ENCODE peak calls at places on chromosomes 12 and 14, in five cellular contexts. E is GM03348; W is T-helper 1 cell; Q is T-helper 2 cell; G is effector memory CD4-positive, alpha-beta T cell. A is an unnamed sample.

GRCh38 chr14:95502381-95502950 is 14.0 kb downstream of the SYNE3 start:
- DNase-seq in E (no peak), W (no peak), Q (no peak), G (no peak), A (no peak)

GRCh38 chr14:92475451-92476187 is 38.0 kb upstream of the RIN3 start:
- DNase-seq in E (peak; percentile 40), W (no peak), Q (no peak), G (no peak), A (peak; percentile 89)

GRCh38 chr14:71647086-71647784 is 285.0 kb upstream of the RGS6 start:
- DNase-seq in E (no peak), W (no peak), Q (no peak), G (no peak), A (no peak)

GRCh38 chr14:73237786-73238261 is 518 bp downstream of the PAPLN start:
- DNase-seq in E (peak; percentile 51), W (no peak), Q (no peak), G (no peak), A (peak; percentile 31)

GRCh38 chr12:114674201-114675047 is 9.6 kb downstream of the TBX3 start:
- DNase-seq in E (no peak), W (no peak), Q (no peak), G (no peak), A (peak; percentile 57)

GRCh38 chr14:33788116-33788515 is 162.8 kb downstream of the EGLN3 start:
- DNase-seq in E (no peak), W (no peak), Q (no peak), G (no peak), A (no peak)

GRCh38 chr12:52603314-52603713 is 2.1 kb upstream of the KRT72 start:
- DNase-seq in E (no peak), W (peak; percentile 20), Q (no peak), G (no peak), A (no peak)

GRCh38 chr12:125151284-125151683 is 86.0 kb downstream of the AACS start:
- DNase-seq in E (no peak), W (no peak), Q (no peak), G (no peak), A (no peak)

GRCh38 chr12:105748806-105749600 is 389.8 kb downstream of the NUAK1 start:
- DNase-seq in E (peak; percentile 71), W (no peak), Q (no peak), G (no peak), A (peak; percentile 60)

GRCh38 chr12:92339198-92339821 is 193.7 kb upstream of the BTG1 start:
- DNase-seq in E (no peak), W (no peak), Q (no peak), G (no peak), A (no peak)

GRCh38 chr14:68977137-68977740 is 1.9 kb downstream of the ACTN1 start:
- DNase-seq in E (no peak), W (no peak), Q (no peak), G (no peak), A (no peak)

GRCh38 chr12:53978477-53979356 is 4.0 kb upstream of the HOTAIR start:
- DNase-seq in E (peak; percentile 86), W (no peak), Q (no peak), G (no peak), A (no peak)

GRCh38 chr12:6952121-6952859 is 1.1 kb downstream of the PTPN6 start:
- DNase-seq in E (no peak), W (no peak), Q (peak; percentile 45), G (no peak), A (no peak)

GRCh38 chr14:104979758-104980591 is 1.8 kb upstream of the AHNAK2 start:
- DNase-seq in E (no peak), W (no peak), Q (no peak), G (no peak), A (no peak)

GRCh38 chr14:63499701-63500250 is 43.4 kb downstream of the PPP2R5E start:
- DNase-seq in E (peak; percentile 85), W (no peak), Q (no peak), G (no peak), A (peak; percentile 35)

GRCh38 chr12:52203126-52203921 is 11.5 kb upstream of the KRT80 start:
- DNase-seq in E (peak; percentile 73), W (no peak), Q (peak; percentile 48), G (no peak), A (no peak)